ENCODE peak calls at places on chromosomes 11 and 22, in five cellular contexts. N, R, K, M and P are unnamed samples.

GRCh38 chr11:126158054-126158791 is 53.2 kb downstream of the RPUSD4 start:
- DNase-seq in N (no peak), R (no peak), M (no peak), K (no peak), P (no peak)

GRCh38 chr11:45803981-45804805 is 756 bp upstream of the SLC35C1 start:
- DNase-seq in N (peak; percentile 54), R (peak; percentile 85), K (no peak), M (peak; percentile 59), P (peak; percentile 73)

GRCh38 chr11:65522640-65523322 is 2.1 kb upstream of the SCYL1 start:
- DNase-seq in N (no peak), R (no peak), M (no peak), K (no peak), P (peak; percentile 58)

GRCh38 chr22:19526702-19527111 is 2.5 kb upstream of the CLDN5 start:
- DNase-seq in R (no peak), N (no peak), M (no peak), K (no peak), P (no peak)

GRCh38 chr11:396511-396947 is 2.5 kb downstream of the PKP3 start:
- DNase-seq in K (no peak), M (no peak), N (no peak), R (no peak), P (peak; percentile 42)

GRCh38 chr22:29477919-29478318 is 2.1 kb upstream of the NEFH start:
- DNase-seq in R (no peak), N (no peak), K (no peak), M (no peak), P (no peak)

GRCh38 chr11:124791626-124792341 is 8.4 kb downstream of the MSANTD2 start:
- DNase-seq in N (no peak), K (no peak), M (no peak), R (no peak), P (peak; percentile 21)

GRCh38 chr11:78662811-78663210 is 88.1 kb upstream of the NARS2 start:
- DNase-seq in M (no peak), K (no peak), R (no peak), N (no peak), P (no peak)

GRCh38 chr11:83257638-83258229 is 28.4 kb downstream of the CCDC90B start:
- DNase-seq in K (peak; percentile 34), M (no peak), R (no peak), N (no peak), P (no peak)

GRCh38 chr11:95074806-95075563 is 8.3 kb downstream of the SRSF8 start:
- DNase-seq in N (no peak), R (peak; percentile 72), K (no peak), M (no peak), P (peak; percentile 72)

GRCh38 chr22:40512426-40513136 is 123.9 kb downstream of the MRTFA start:
- DNase-seq in K (peak; percentile 99), M (no peak), N (no peak), R (peak; percentile 44), P (peak; percentile 99)

GRCh38 chr11:84675631-84676030 is 951.5 kb downstream of the DLG2 start:
- DNase-seq in M (no peak), K (no peak), R (no peak), N (no peak), P (no peak)

GRCh38 chr11:127063191-127063590 is 62.6 kb upstream of the KIRREL3 start:
- DNase-seq in M (no peak), R (no peak), N (no peak), K (no peak), P (no peak)

GRCh38 chr11:9574806-9575530 is 1.5 kb downstream of the WEE1 start:
- DNase-seq in N (no peak), R (peak; percentile 59), K (peak; percentile 61), M (no peak), P (peak; percentile 90)

GRCh38 chr22:31272522-31273446 is 19.5 kb downstream of the PIK3IP1 start:
- DNase-seq in R (peak; percentile 60), M (no peak), N (peak; percentile 52), K (no peak), P (peak; percentile 75)

GRCh38 chr11:38274031-38274430 is 1676.0 kb upstream of the RAG2 start:
- DNase-seq in R (no peak), M (no peak), N (no peak), K (no peak), P (no peak)

GRCh38 chr11:13073119-13073981 is 64.2 kb downstream of the RASSF10 start:
- DNase-seq in N (no peak), K (no peak), M (no peak), R (no peak), P (peak; percentile 10)

GRCh38 chr11:28566643-28567042 is 458.5 kb downstream of the METTL15 start:
- DNase-seq in M (no peak), N (peak; percentile 71), K (peak; percentile 86), R (peak; percentile 63), P (peak; percentile 67)

GRCh38 chr11:93329936-93330445 is 551 bp upstream of the DEUP1 start:
- DNase-seq in N (no peak), M (no peak), K (no peak), R (peak; percentile 9), P (peak; percentile 1)

GRCh38 chr11:83070044-83070877 is 1.4 kb downstream of the RAB30 start:
- DNase-seq in K (no peak), N (peak; percentile 26), R (peak; percentile 9), M (no peak), P (no peak)

GRCh38 chr11:119460582-119460981 is 37.6 kb upstream of the THY1 start:
- DNase-seq in K (no peak), R (no peak), N (no peak), M (no peak), P (no peak)

GRCh38 chr22:38799265-38800002 is 5.5 kb upstream of the DNAL4 start:
- DNase-seq in R (no peak), K (peak; percentile 21), N (no peak), M (no peak), P (peak; percentile 85)

GRCh38 chr22:17085277-17086091 is 684 bp downstream of the IL17RA start:
- DNase-seq in N (no peak), M (peak; percentile 14), K (no peak), R (peak; percentile 31), P (no peak)

GRCh38 chr11:86442827-86443226 is 68.1 kb downstream of the CCDC81 start:
- DNase-seq in K (no peak), N (no peak), M (no peak), R (no peak), P (no peak)

GRCh38 chr11:12141283-12141682 is 30.9 kb downstream of the MICAL2 start:
- DNase-seq in K (no peak), N (no peak), M (no peak), R (no peak), P (no peak)

GRCh38 chr11:27012254-27012921 is 18.5 kb downstream of the FIBIN start:
- DNase-seq in K (no peak), R (peak; percentile 10), N (peak; percentile 9), M (no peak), P (peak; percentile 76)

GRCh38 chr11:95229199-95230053 is 1.6 kb downstream of the SESN3 start:
- DNase-seq in K (no peak), N (no peak), M (no peak), R (no peak), P (peak; percentile 33)

GRCh38 chr22:24989135-24989534 is 36.6 kb downstream of the KIAA1671 start:
- DNase-seq in K (no peak), M (no peak), N (no peak), R (no peak), P (no peak)

GRCh38 chr22:24986816-24987215 is 34.3 kb downstream of the KIAA1671 start:
- DNase-seq in K (no peak), N (no peak), R (no peak), M (no peak), P (no peak)

GRCh38 chr22:24992946-24993345 is 40.4 kb downstream of the KIAA1671 start:
- DNase-seq in R (no peak), N (no peak), K (no peak), M (no peak), P (no peak)

GRCh38 chr22:24989541-24989951 is 37.0 kb downstream of the KIAA1671 start:
- DNase-seq in K (no peak), R (no peak), N (no peak), M (no peak), P (no peak)

DNA sequence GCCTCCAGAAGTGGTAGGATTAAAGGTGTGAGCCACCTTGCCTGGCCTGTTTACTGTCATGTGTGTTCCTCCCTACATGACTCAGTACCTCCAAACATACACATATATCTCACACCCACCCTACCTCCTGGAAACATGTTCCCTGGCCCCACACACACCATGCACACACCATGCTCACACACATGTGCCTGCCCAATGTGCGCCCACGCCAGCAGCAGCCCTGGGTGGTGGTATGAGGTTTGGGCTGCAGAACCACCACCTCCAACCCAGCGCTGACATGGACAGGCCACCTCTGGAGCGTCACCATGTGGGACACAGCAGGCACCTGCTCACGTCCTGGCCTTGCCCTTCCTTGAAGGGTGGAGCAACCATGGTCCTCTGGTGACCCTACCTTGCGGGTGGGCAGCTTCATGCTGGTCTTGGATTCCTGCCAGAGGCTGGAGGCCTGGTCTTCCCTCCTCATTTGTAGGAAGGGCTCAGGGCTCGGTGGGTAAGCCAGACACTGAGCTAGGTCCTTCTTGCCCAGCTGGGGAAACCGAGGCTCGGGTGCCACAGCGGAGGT is 37.9 kb downstream of the KIAA1671 start:
- DNase-seq in R (no peak), M (no peak), K (no peak), N (no peak), P (no peak)
- H3K27me3 ChIP-seq in R (no peaks in the 10 kb centered on the region), M (no peaks in the 10 kb centered on the region), K (no peaks in the 10 kb centered on the region), N (no peaks in the 10 kb centered on the region), P (no peaks in the 10 kb centered on the region)

GRCh38 chr11:102581091-102581490 is 44.0 kb downstream of the MMP20 start:
- DNase-seq in M (no peak), N (no peak), K (no peak), R (no peak), P (no peak)
- H3K27me3 ChIP-seq in M (no peaks in the 10 kb centered on the region), N (no peaks in the 10 kb centered on the region), K (no peaks in the 10 kb centered on the region), R (no peaks in the 10 kb centered on the region), P (no peaks in the 10 kb centered on the region)

GRCh38 chr22:47458348-47458747 is 695.9 kb downstream of the TBC1D22A start:
- DNase-seq in K (no peak), R (no peak), N (no peak), M (no peak), P (no peak)
- H3K27me3 ChIP-seq in K (no peaks in the 10 kb centered on the region), R (no peaks in the 10 kb centered on the region), N (peaks cover 2% of the 10 kb centered on the region), M (no peaks in the 10 kb centered on the region), P (no peaks in the 10 kb centered on the region)

DNA sequence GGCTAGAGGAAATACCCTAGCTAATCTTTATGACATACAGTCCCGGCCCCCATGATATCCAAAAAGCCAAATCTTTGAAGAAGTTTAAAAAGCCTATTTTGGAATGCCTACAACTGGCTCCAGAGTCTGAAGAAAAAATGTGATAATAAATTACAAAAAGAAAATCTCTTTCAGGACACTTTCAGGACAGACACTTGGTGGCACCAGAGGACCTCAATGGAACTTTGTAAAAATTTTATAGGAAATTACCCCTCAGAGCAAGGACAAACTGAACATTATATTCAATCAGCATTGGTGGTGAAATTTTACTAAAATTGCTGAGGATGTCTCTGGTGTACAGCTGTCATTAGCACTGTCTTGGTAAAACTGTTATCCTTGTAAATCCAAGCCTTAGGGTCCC is 81.0 kb downstream of the CCDC73 start:
- DNase-seq in R (no peak), K (no peak), N (no peak), M (no peak), P (peak; percentile 6)
- H3K27me3 ChIP-seq in R (no peaks in the 10 kb centered on the region), K (peaks cover 6% of the 10 kb centered on the region), N (no peaks in the 10 kb centered on the region), M (no peaks in the 10 kb centered on the region), P (no peaks in the 10 kb centered on the region)

DNA sequence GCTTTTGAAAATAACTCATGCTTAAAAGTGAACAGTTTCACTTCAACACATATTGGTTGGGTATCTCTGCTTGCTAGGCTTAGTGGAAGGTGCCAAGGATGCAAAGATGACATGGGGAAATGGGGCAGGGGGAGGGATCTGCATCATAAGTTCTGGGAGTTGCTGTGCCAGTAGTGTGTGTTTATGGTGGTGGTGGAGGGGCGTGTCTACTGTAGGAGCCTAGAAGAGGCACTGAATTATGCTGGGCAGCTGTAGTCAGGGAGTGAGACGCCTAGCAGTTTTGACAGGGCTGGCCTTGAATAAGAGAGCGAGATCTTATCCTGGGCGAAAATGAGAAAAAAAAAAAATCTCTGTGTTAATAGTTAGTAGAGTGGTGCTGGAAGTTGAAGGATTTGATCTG is 3.0 kb downstream of the ELMOD1 start:
- DNase-seq in M (no peak), N (no peak), R (no peak), K (no peak), P (peak; percentile 20)
- H3K27me3 ChIP-seq in M (peaks cover 25% of the 10 kb centered on the region), N (peaks cover 47% of the 10 kb centered on the region), R (peaks cover 11% of the 10 kb centered on the region), K (peaks cover 30% of the 10 kb centered on the region), P (peaks cover 93% of the 10 kb centered on the region)